ENCODE peak calls at places on chromosome 9, in six cellular contexts. V, A, U, R, F and E are unnamed samples.

GRCh38 chr9:10925896-10926295 is 313.1 kb upstream of the PTPRD start:
- DNase-seq in V (no peak), A (no peak), U (no peak), R (no peak), F (no peak), E (no peak)

GRCh38 chr9:132238026-132238972 is 76.4 kb downstream of the NTNG2 start:
- DNase-seq in V (no peak), A (no peak), U (no peak), R (no peak), F (no peak), E (no peak)

GRCh38 chr9:83701769-83702168 is 6.0 kb downstream of the UBQLN1 start:
- DNase-seq in V (no peak), A (no peak), U (peak; percentile 25), R (peak; percentile 92), F (peak; percentile 52), E (peak; percentile 55)

GRCh38 chr9:6549106-6549505 is 96.4 kb downstream of the GLDC start:
- DNase-seq in V (no peak), A (no peak), U (no peak), R (no peak), F (no peak), E (no peak)

GRCh38 chr9:126534431-126535186 is 79.1 kb upstream of the LMX1B start:
- DNase-seq in V (no peak), A (no peak), U (no peak), R (no peak), F (no peak), E (peak; percentile 63)

GRCh38 chr9:122158202-122158601 is 1.4 kb downstream of the NDUFA8 start:
- DNase-seq in V (no peak), A (no peak), U (peak; percentile 49), R (peak; percentile 54), F (peak; percentile 60), E (peak; percentile 49)

GRCh38 chr9:3047912-3048311 is 204.0 kb upstream of the PUM3 start:
- DNase-seq in V (no peak), A (no peak), U (no peak), R (no peak), F (no peak), E (no peak)

GRCh38 chr9:69314547-69314946 is 10.5 kb upstream of the ENTREP1 start:
- DNase-seq in V (no peak), A (no peak), U (no peak), R (no peak), F (no peak), E (no peak)

GRCh38 chr9:37215456-37216229 is 95.3 kb downstream of the ZCCHC7 start:
- DNase-seq in V (no peak), A (no peak), U (no peak), R (peak; percentile 48), F (no peak), E (peak; percentile 29)

GRCh38 chr9:132546148-132547051 is 36.0 kb upstream of the BARHL1 start:
- DNase-seq in V (peak; percentile 45), A (no peak), U (peak; percentile 67), R (peak; percentile 28), F (peak; percentile 33), E (peak; percentile 50)

GRCh38 chr9:133991211-133991921 is 758 bp downstream of the VAV2 start:
- DNase-seq in V (no peak), A (peak; percentile 56), U (peak; percentile 49), R (peak; percentile 36), F (peak; percentile 11), E (peak; percentile 48)

GRCh38 chr9:94085062-94085639 is 887 bp downstream of the PTPDC1 start:
- DNase-seq in V (no peak), A (no peak), U (peak; percentile 83), R (peak; percentile 33), F (peak; percentile 26), E (peak; percentile 11)

GRCh38 chr9:70480405-70480980 is 66.0 kb upstream of the KLF9 start:
- DNase-seq in V (no peak), A (peak; percentile 82), U (no peak), R (peak; percentile 32), F (peak; percentile 99), E (peak; percentile 67)

GRCh38 chr9:75612754-75613153 is 277.7 kb upstream of the PCSK5 start:
- DNase-seq in V (no peak), A (peak; percentile 46), U (no peak), R (no peak), F (no peak), E (no peak)

GRCh38 chr9:107730691-107731090 is 241.1 kb upstream of the KLF4 start:
- DNase-seq in V (no peak), A (no peak), U (no peak), R (no peak), F (no peak), E (no peak)

GRCh38 chr9:122005597-122005996 is 87.5 kb downstream of the TTLL11 start:
- DNase-seq in V (peak; percentile 4), A (no peak), U (peak; percentile 27), R (peak; percentile 81), F (peak; percentile 39), E (peak; percentile 64)

GRCh38 chr9:36222449-36222848 is 31.7 kb downstream of the CLTA start:
- DNase-seq in V (no peak), A (no peak), U (no peak), R (peak; percentile 28), F (no peak), E (no peak)

GRCh38 chr9:76827286-76828080 is 63.2 kb downstream of the PCA3 start:
- DNase-seq in V (no peak), A (no peak), U (no peak), R (no peak), F (no peak), E (no peak)

GRCh38 chr9:34554211-34555001 is 31.6 kb upstream of the ENHO start:
- DNase-seq in V (no peak), A (peak; percentile 40), U (peak; percentile 64), R (no peak), F (no peak), E (no peak)

GRCh38 chr9:89815903-89816573 is 211.2 kb downstream of the GADD45G start:
- DNase-seq in V (no peak), A (peak; percentile 67), U (no peak), R (no peak), F (no peak), E (no peak)

GRCh38 chr9:35748239-35748857 is 680 bp downstream of the GBA2 start:
- DNase-seq in V (no peak), A (no peak), U (no peak), R (no peak), F (no peak), E (no peak)

GRCh38 chr9:134053941-134054761 is 13.7 kb downstream of the BRD3 start:
- DNase-seq in V (no peak), A (peak; percentile 34), U (no peak), R (no peak), F (no peak), E (no peak)

GRCh38 chr9:110897899-110898298 is 140.4 kb downstream of the LPAR1 start:
- DNase-seq in V (no peak), A (no peak), U (no peak), R (peak; percentile 69), F (no peak), E (peak; percentile 27)

GRCh38 chr9:127570533-127571111 is 41.5 kb upstream of the STXBP1 start:
- DNase-seq in V (no peak), A (no peak), U (peak; percentile 18), R (no peak), F (no peak), E (no peak)

GRCh38 chr9:129972816-129973215 is 70.2 kb downstream of the FNBP1 start:
- DNase-seq in V (no peak), A (no peak), U (no peak), R (no peak), F (no peak), E (no peak)

GRCh38 chr9:95452176-95452575 is 64.6 kb downstream of the PTCH1 start:
- DNase-seq in V (no peak), A (no peak), U (no peak), R (no peak), F (no peak), E (no peak)

GRCh38 chr9:12716823-12717222 is 23.6 kb downstream of the TYRP1 start:
- DNase-seq in V (no peak), A (no peak), U (no peak), R (no peak), F (no peak), E (no peak)

GRCh38 chr9:2261421-2262103 is 246.4 kb downstream of the SMARCA2 start:
- DNase-seq in V (no peak), A (no peak), U (no peak), R (peak; percentile 9), F (no peak), E (no peak)

GRCh38 chr9:14218253-14218652 is 95.7 kb downstream of the NFIB start:
- DNase-seq in V (no peak), A (no peak), U (no peak), R (no peak), F (no peak), E (no peak)

GRCh38 chr9:132381966-132382541 is 24.6 kb downstream of the TTF1 start:
- DNase-seq in V (no peak), A (no peak), U (no peak), R (no peak), F (no peak), E (no peak)

GRCh38 chr9:133540336-133541025 is 6.0 kb downstream of the ADAMTSL2 start:
- DNase-seq in V (no peak), A (no peak), U (no peak), R (no peak), F (no peak), E (no peak)

GRCh38 chr9:98144076-98144475 is 25.1 kb upstream of the TRIM14 start:
- DNase-seq in V (no peak), A (no peak), U (no peak), R (no peak), F (no peak), E (no peak)